ENCODE peak calls at places on chromosomes 3 and 15, in nine cellular contexts. P is central memory CD4-positive, alpha-beta T cell; E is D341Med; X is lung; V is neural progenitor cell; H is H9; K is stimulated activated CD4-positive, alpha-beta T cell treated with anti-CD3 and anti-CD28 coated beads, Interleukin-4, amount 100 ng/mL, for 48 hours; Q is K562; B is SK-MEL-5. M is an unnamed sample.

GRCh38 chr15:67783303-67783702 is 42.0 kb upstream of the SKOR1 start:
- DNase-seq in B (no peak), K (no peak), P (peak; percentile 74), Q (no peak), V (no peak), E (no peak), H (no peak), X (no peak), M (no peak)

GRCh38 chr15:48627260-48627969 is 18.1 kb downstream of the FBN1 start:
- DNase-seq in B (no peak), K (no peak), H (no peak), V (peak; percentile 59), E (no peak), Q (no peak), P (no peak), X (no peak), M (no peak)

GRCh38 chr15:33211409-33211808 is 16.9 kb upstream of the FMN1 start:
- DNase-seq in Q (no peak), H (no peak), K (no peak), X (no peak), P (no peak), B (peak; percentile 44), V (no peak), E (no peak), M (no peak)

GRCh38 chr3:72193768-72194463 is 409.0 kb upstream of the PROK2 start:
- DNase-seq in E (no peak), K (no peak), P (no peak), V (peak; percentile 53), H (no peak), X (no peak), Q (no peak), B (no peak), M (no peak)

GRCh38 chr3:73449774-73450173 is 175.0 kb downstream of the PDZRN3 start:
- DNase-seq in V (no peak), Q (no peak), K (no peak), B (no peak), E (no peak), X (no peak), P (no peak), H (no peak), M (no peak)

GRCh38 chr3:40292637-40293036 is 16.9 kb upstream of the EIF1B start:
- DNase-seq in B (no peak), E (no peak), V (peak; percentile 53), K (no peak), H (peak; percentile 54), X (no peak), P (no peak), Q (peak; percentile 39), M (peak; percentile 89)

GRCh38 chr3:122969585-122970453 is 57.7 kb downstream of the SEMA5B start:
- DNase-seq in Q (no peak), H (no peak), E (no peak), P (no peak), X (no peak), K (no peak), B (peak; percentile 87), V (no peak), M (peak; percentile 52)

GRCh38 chr3:149706905-149707304 is 45.4 kb downstream of the COMMD2 start:
- DNase-seq in B (no peak), H (peak; percentile 37), V (no peak), X (no peak), E (peak; percentile 1), K (no peak), P (no peak), Q (no peak), M (peak; percentile 38)

GRCh38 chr3:54046677-54047214 is 75.6 kb upstream of the CACNA2D3 start:
- DNase-seq in E (no peak), X (no peak), Q (no peak), K (no peak), H (no peak), P (no peak), V (no peak), B (no peak), M (no peak)

GRCh38 chr3:37475435-37475834 is 301.1 kb upstream of the LRRFIP2 start:
- DNase-seq in Q (no peak), B (no peak), E (no peak), K (no peak), P (no peak), V (no peak), X (no peak), H (no peak), M (no peak)

GRCh38 chr3:36514171-36514570 is 133.9 kb downstream of the STAC start:
- DNase-seq in P (no peak), H (no peak), V (no peak), K (no peak), X (no peak), B (no peak), E (no peak), Q (no peak), M (no peak)

GRCh38 chr15:43527802-43528541 is 10.6 kb downstream of the MAP1A start:
- DNase-seq in H (no peak), E (no peak), Q (peak; percentile 2), P (no peak), X (no peak), B (no peak), V (no peak), K (no peak), M (no peak)

GRCh38 chr3:11346416-11346815 is 74.2 kb downstream of the ATG7 start:
- DNase-seq in Q (no peak), H (no peak), X (no peak), K (no peak), E (no peak), V (no peak), P (no peak), B (no peak), M (no peak)

GRCh38 chr3:54965746-54966145 is 37.9 kb upstream of the LRTM1 start:
- DNase-seq in X (no peak), B (no peak), K (no peak), Q (no peak), P (no peak), H (no peak), E (no peak), V (no peak), M (no peak)

GRCh38 chr15:86278586-86278985 is 198.9 kb downstream of the AGBL1 start:
- DNase-seq in B (no peak), V (no peak), E (no peak), Q (no peak), K (no peak), X (no peak), H (no peak), P (no peak), M (no peak)

GRCh38 chr3:165056510-165056909 is 21.8 kb downstream of the SI start:
- DNase-seq in X (no peak), Q (no peak), K (no peak), P (no peak), V (peak; percentile 12), E (no peak), H (peak; percentile 31), B (peak; percentile 4), M (no peak)

GRCh38 chr3:30342319-30343060 is 263.9 kb upstream of the TGFBR2 start:
- DNase-seq in H (no peak), E (no peak), P (no peak), X (peak; percentile 44), V (no peak), B (peak; percentile 5), K (peak; percentile 14), Q (no peak), M (peak; percentile 34)

GRCh38 chr15:80514071-80514780 is 110.0 kb downstream of the ARNT2 start:
- DNase-seq in Q (no peak), K (no peak), X (no peak), H (no peak), P (no peak), E (no peak), B (peak; percentile 45), V (no peak), M (no peak)

GRCh38 chr3:158269896-158270295 is 160.0 kb downstream of the RSRC1 start:
- DNase-seq in X (no peak), B (no peak), P (no peak), K (no peak), V (no peak), Q (no peak), E (no peak), H (no peak), M (no peak)

GRCh38 chr15:72358121-72358520 is 17.7 kb downstream of the HEXA start:
- DNase-seq in H (no peak), X (no peak), E (peak; percentile 76), K (no peak), V (no peak), B (no peak), P (no peak), Q (no peak), M (no peak)

GRCh38 chr15:51077565-51078153 is 17.0 kb downstream of the TNFAIP8L3 start:
- DNase-seq in H (peak; percentile 91), P (peak; percentile 25), K (peak; percentile 40), E (no peak), B (no peak), Q (peak; percentile 75), V (peak; percentile 56), X (peak; percentile 71), M (peak; percentile 69)

GRCh38 chr3:189167027-189167766 is 4.6 kb upstream of the TPRG1 start:
- DNase-seq in X (peak; percentile 82), H (no peak), K (no peak), E (no peak), P (no peak), B (no peak), Q (no peak), V (no peak), M (no peak)

GRCh38 chr3:37594873-37595783 is 266.6 kb upstream of the CTDSPL start:
- DNase-seq in B (no peak), E (no peak), P (no peak), V (no peak), X (no peak), H (no peak), K (no peak), Q (no peak), M (no peak)

GRCh38 chr3:109117939-109118338 is at the start of gene MORC1:
- DNase-seq in Q (peak; percentile 57), V (no peak), E (no peak), P (no peak), B (no peak), X (no peak), H (peak; percentile 38), K (no peak), M (no peak)

GRCh38 chr15:59904450-59904979 is 99.6 kb upstream of the FOXB1 start:
- DNase-seq in K (no peak), E (no peak), B (no peak), V (no peak), X (no peak), P (no peak), Q (no peak), H (peak; percentile 50), M (no peak)

GRCh38 chr15:92747047-92747446 is 91.5 kb upstream of the FAM174B start:
- DNase-seq in Q (no peak), E (no peak), H (peak; percentile 34), P (no peak), V (no peak), X (no peak), K (no peak), B (peak; percentile 22), M (no peak)

GRCh38 chr3:53196575-53197407 is 35.8 kb downstream of the PRKCD start:
- DNase-seq in E (peak; percentile 24), Q (peak; percentile 21), X (no peak), V (peak; percentile 28), B (peak; percentile 95), H (peak; percentile 82), P (no peak), K (peak; percentile 32), M (peak; percentile 45)

GRCh38 chr3:51386852-51387229 is 1.8 kb downstream of the MANF start:
- DNase-seq in H (no peak), E (no peak), X (no peak), V (no peak), B (no peak), P (no peak), K (no peak), Q (no peak), M (no peak)